ENCODE peak calls at places on chromosomes 3 and 15, in four cellular contexts. R, S, X and G are unnamed samples.

GRCh38 chr3:172129868-172130751 is 90.7 kb downstream of the FNDC3B start:
- DNase-seq in R (no peak), S (peak), X (peak), G (no peak)

GRCh38 chr3:114550155-114550554 is 256.3 kb downstream of the TIGIT start:
- DNase-seq in R (no peak), S (no peak), X (no peak), G (no peak)

GRCh38 chr3:156749244-156749643 is 74.9 kb downstream of the TIPARP start:
- DNase-seq in R (no peak), S (no peak), X (no peak), G (no peak)

GRCh38 chr3:161863775-161864174 is 367.2 kb downstream of the OTOL1 start:
- DNase-seq in R (no peak), S (no peak), X (no peak), G (no peak)

GRCh38 chr15:74815121-74815933 is 2.7 kb downstream of the LMAN1L start:
- DNase-seq in R (no peak), S (peak), X (no peak), G (no peak)

GRCh38 chr15:38547255-38547997 is 17.2 kb downstream of the RASGRP1 start:
- DNase-seq in R (no peak), S (no peak), X (no peak), G (no peak)

GRCh38 chr15:80925597-80926059 is 64.0 kb downstream of the MESD start:
- DNase-seq in R (no peak), S (no peak), X (no peak), G (no peak)

GRCh38 chr3:123668906-123669305 is 84.1 kb upstream of the HACD2 start:
- DNase-seq in R (no peak), S (no peak), X (no peak), G (no peak)

GRCh38 chr3:33915796-33916589 is 117.6 kb downstream of the PDCD6IP start:
- DNase-seq in R (peak), S (peak), X (no peak), G (no peak)

GRCh38 chr15:29952245-29952644 is 130.0 kb upstream of the TJP1 start:
- DNase-seq in R (no peak), S (peak), X (no peak), G (no peak)

GRCh38 chr3:122941233-122942206 is 86.0 kb downstream of the SEMA5B start:
- DNase-seq in R (no peak), S (no peak), X (no peak), G (no peak)

GRCh38 chr15:67880651-67881182 is 40.9 kb upstream of the RNU6-1 start:
- DNase-seq in R (no peak), S (no peak), X (no peak), G (no peak)

GRCh38 chr3:114790752-114791151 is 356.3 kb downstream of the ZBTB20 start:
- DNase-seq in R (no peak), S (no peak), X (no peak), G (no peak)

GRCh38 chr15:44381223-44381622 is 46.2 kb upstream of the CTDSPL2 start:
- DNase-seq in R (no peak), S (no peak), X (no peak), G (no peak)

GRCh38 chr3:140420621-140421357 is 257.1 kb upstream of the TRIM42 start:
- DNase-seq in R (no peak), S (no peak), X (no peak), G (no peak)

GRCh38 chr3:65636326-65636725 is 402.4 kb downstream of the MAGI1 start:
- DNase-seq in R (no peak), S (peak), X (no peak), G (no peak)

GRCh38 chr3:138696661-138697370 is 88.2 kb downstream of the FAIM start:
- DNase-seq in R (no peak), S (no peak), X (no peak), G (no peak)

GRCh38 chr3:144756704-144757440 is 785.2 kb downstream of the DIPK2A start:
- DNase-seq in R (no peak), S (no peak), X (no peak), G (no peak)

GRCh38 chr3:127131625-127132170 is 61.2 kb upstream of the PRR23E start:
- DNase-seq in R (no peak), S (no peak), X (no peak), G (no peak)

GRCh38 chr3:54773251-54773650 is 154.6 kb downstream of the LRTM1 start:
- DNase-seq in R (no peak), S (no peak), X (no peak), G (no peak)

GRCh38 chr15:80070840-80071239 is 11.4 kb downstream of the ZFAND6 start:
- DNase-seq in R (no peak), S (no peak), X (no peak), G (no peak)

GRCh38 chr15:29337156-29337959 is 67.7 kb upstream of the NSMCE3 start:
- DNase-seq in R (no peak), S (no peak), X (no peak), G (no peak)

GRCh38 chr3:72100626-72101187 is 315.8 kb upstream of the PROK2 start:
- DNase-seq in R (peak), S (peak), X (peak), G (peak)

GRCh38 chr3:4570840-4571621 is 77.9 kb downstream of the ITPR1 start:
- DNase-seq in R (no peak), S (no peak), X (no peak), G (no peak)

GRCh38 chr15:74336061-74337005 is 31.1 kb downstream of the CYP11A1 start:
- DNase-seq in R (no peak), S (no peak), X (no peak), G (no peak)

GRCh38 chr3:98763076-98763475 is at the start of gene ST3GAL6:
- DNase-seq in R (no peak), S (peak), X (no peak), G (no peak)

GRCh38 chr15:41511331-41512077 is 2.1 kb downstream of the LTK start:
- DNase-seq in R (peak), S (no peak), X (no peak), G (no peak)

GRCh38 chr3:172675371-172676193 is 35.3 kb downstream of the NCEH1 start:
- DNase-seq in R (no peak), S (peak), X (peak), G (no peak)

GRCh38 chr15:86021281-86022264 is 58.1 kb upstream of the AGBL1 start:
- DNase-seq in R (no peak), S (peak), X (no peak), G (no peak)

GRCh38 chr3:151906751-151907150 is 33.3 kb downstream of the SUCNR1 start:
- DNase-seq in R (no peak), S (no peak), X (no peak), G (no peak)

GRCh38 chr3:7630351-7630911 is 769.5 kb downstream of the GRM7 start:
- DNase-seq in R (no peak), S (peak), X (no peak), G (no peak)

GRCh38 chr3:177196473-177197040 is 725 bp downstream of the TBL1XR1 start:
- DNase-seq in R (peak), S (peak), X (peak), G (no peak)

GRCh38 chr3:112464264-112464663 is 35.0 kb downstream of the BTLA start:
- DNase-seq in R (no peak), S (no peak), X (no peak), G (peak)

GRCh38 chr3:134161817-134162396 is 88.8 kb downstream of the RYK start:
- DNase-seq in R (peak), S (no peak), X (no peak), G (no peak)

GRCh38 chr3:86990734-86991481 is at the start of gene VGLL3:
- DNase-seq in R (peak), S (peak), X (no peak), G (no peak)

GRCh38 chr3:192850501-192850981 is 67.1 kb downstream of the MB21D2 start:
- DNase-seq in R (no peak), S (no peak), X (no peak), G (peak)

GRCh38 chr3:126208618-126209256 is 28.4 kb upstream of the ALDH1L1 start:
- DNase-seq in R (no peak), S (peak), X (no peak), G (no peak)

GRCh38 chr3:106345353-106346027 is 476.7 kb upstream of the CBLB start:
- DNase-seq in R (no peak), S (no peak), X (no peak), G (no peak)

GRCh38 chr3:116085456-116085855 is 359.8 kb downstream of the LSAMP start:
- DNase-seq in R (no peak), S (peak), X (no peak), G (no peak)

GRCh38 chr3:116083686-116084085 is 361.6 kb downstream of the LSAMP start:
- DNase-seq in R (no peak), S (peak), X (no peak), G (no peak)

GRCh38 chr3:116093374-116093773 is 351.9 kb downstream of the LSAMP start:
- DNase-seq in R (no peak), S (no peak), X (no peak), G (no peak)

DNA sequence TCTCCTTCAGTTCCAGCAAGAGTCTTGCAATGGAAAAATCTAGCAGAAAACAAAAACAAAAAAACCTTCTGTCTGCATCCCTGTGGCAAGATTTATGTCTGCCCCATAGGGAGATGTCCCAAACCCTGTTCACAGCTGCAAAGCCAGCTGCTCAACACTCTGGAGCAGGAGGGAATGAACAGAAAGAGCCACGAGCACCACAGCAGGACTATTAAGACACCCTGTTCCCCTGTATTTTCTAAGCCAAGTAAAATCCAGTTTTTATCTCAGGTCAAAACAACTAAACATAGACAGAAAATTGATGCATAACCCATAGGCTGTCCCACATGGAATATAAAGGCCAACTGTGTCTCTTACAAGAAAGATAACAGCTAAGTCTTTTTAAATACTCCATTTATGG is 357.9 kb downstream of the LSAMP start:
- DNase-seq in R (no peak), S (no peak), X (no peak), G (no peak)
- TF ChIP-seq USF1 in R (no peak), S (no peak), X (no peak), G (no peak)

GRCh38 chr3:194512895-194513601 is 26.2 kb upstream of the ATP13A3 start:
- DNase-seq in R (no peak), S (no peak), X (no peak), G (no peak)
- TF ChIP-seq USF1 in R (no peak), S (no peak), X (no peak), G (no peak)

DNA sequence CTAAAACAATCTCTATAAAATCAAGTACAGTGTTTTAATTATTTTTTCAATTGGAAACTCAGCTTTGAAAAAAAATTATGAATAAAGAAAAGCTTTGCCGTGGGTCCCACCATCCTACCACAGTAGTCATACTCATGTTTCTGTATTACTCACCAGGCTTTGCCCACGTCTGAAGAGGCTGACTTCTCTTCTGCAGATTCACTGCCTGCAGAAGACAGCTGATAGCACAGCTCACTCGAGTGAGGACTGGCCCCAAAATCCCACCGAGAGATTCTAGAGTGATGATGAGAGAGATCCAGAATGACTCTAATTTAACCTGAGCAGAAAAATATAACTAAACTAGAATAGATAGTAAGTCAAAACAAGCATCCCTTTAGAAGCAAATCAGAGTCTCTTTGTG is 11.9 kb downstream of the C2CD4B start:
- DNase-seq in R (no peak), S (no peak), X (no peak), G (no peak)
- TF ChIP-seq USF1 in R (no peak), S (no peak), X (no peak), G (no peak)

GRCh38 chr3:15387171-15387581 is 40.2 kb downstream of the METTL6 start:
- DNase-seq in R (no peak), S (no peak), X (no peak), G (no peak)
- TF ChIP-seq USF1 in R (no peak), S (no peak), X (no peak), G (no peak)

GRCh38 chr3:11699083-11699427 is 55.3 kb upstream of the VGLL4 start:
- DNase-seq in R (no peak), S (no peak), X (no peak), G (no peak)
- TF ChIP-seq USF1 in R (no peak), S (no peak), X (no peak), G (no peak)

DNA sequence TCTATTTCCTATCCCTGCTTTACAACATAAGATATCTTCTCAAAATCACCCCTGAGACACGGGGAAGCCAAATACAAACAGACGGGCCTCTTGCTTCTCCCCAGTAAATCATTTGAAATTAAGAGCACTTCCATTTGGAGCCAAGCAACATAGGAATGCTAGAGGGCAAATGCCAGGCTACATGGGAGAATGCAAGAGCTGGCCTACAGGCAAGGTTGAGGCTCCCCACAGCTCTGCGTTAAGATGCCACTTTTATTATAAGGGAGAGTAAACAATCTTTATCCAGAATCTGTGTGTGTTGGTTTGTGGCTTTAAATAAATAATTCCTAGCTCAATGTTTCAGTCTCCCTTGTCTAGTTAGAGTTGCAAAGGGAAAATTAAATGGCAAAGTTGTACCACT is 305.1 kb upstream of the KCNH8 start:
- DNase-seq in R (no peak), S (no peak), X (no peak), G (no peak)
- TF ChIP-seq USF1 in R (no peak), S (no peak), X (no peak), G (no peak)

GRCh38 chr3:100001514-100002270 is 112.6 kb downstream of the FILIP1L start:
- DNase-seq in R (no peak), S (no peak), X (no peak), G (no peak)
- TF ChIP-seq USF1 in R (no peak), S (no peak), X (no peak), G (no peak)

GRCh38 chr3:150411106-150411460 is 3.0 kb downstream of the TSC22D2 start:
- DNase-seq in R (no peak), S (no peak), X (no peak), G (no peak)

GRCh38 chr3:150414273-150414672 is 6.2 kb downstream of the TSC22D2 start:
- DNase-seq in R (no peak), S (no peak), X (no peak), G (no peak)

GRCh38 chr3:150410311-150411105 is 2.4 kb downstream of the TSC22D2 start:
- DNase-seq in R (peak), S (peak), X (peak), G (no peak)

GRCh38 chr3:150411971-150412370 is 3.9 kb downstream of the TSC22D2 start:
- DNase-seq in R (no peak), S (no peak), X (no peak), G (no peak)

DNA sequence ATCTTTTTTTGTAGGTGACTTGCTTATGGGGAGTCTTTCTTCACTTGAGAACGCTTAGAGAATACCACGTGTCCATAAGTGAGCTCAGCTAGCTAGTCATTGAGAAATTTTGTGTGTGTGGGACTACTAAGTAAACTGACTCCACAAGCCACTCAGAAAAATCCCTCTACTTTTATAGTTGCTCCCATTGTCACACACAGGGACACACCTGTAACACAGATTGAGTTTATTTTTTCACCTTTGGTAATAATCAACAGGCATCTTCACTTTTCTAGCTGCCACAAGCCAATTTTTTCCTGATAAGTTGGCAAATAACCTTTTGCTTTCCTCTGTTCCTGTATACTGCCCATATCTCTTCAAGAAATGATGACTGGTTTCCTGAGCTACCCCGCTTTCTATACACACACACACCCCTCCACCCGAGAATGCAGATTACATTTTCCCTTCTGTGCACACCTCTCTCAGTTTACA is 4.5 kb downstream of the TSC22D2 start:
- DNase-seq in R (no peak), S (no peak), X (no peak), G (no peak)
- TF ChIP-seq USF1 in R (no peak), S (peak), X (no peak), G (peak)

GRCh38 chr3:27428446-27428845 is 55.7 kb downstream of the SLC4A7 start:
- DNase-seq in R (no peak), S (no peak), X (no peak), G (no peak)

GRCh38 chr3:27426926-27427325 is 57.3 kb downstream of the SLC4A7 start:
- DNase-seq in R (no peak), S (no peak), X (no peak), G (no peak)

GRCh38 chr3:27422617-27423016 is 53.4 kb upstream of the NEK10 start:
- DNase-seq in R (no peak), S (no peak), X (no peak), G (no peak)

GRCh38 chr3:27425896-27426565 is 56.8 kb upstream of the NEK10 start:
- DNase-seq in R (no peak), S (no peak), X (no peak), G (no peak)

GRCh38 chr3:27423463-27423862 is 54.3 kb upstream of the NEK10 start:
- DNase-seq in R (no peak), S (peak), X (no peak), G (no peak)
- TF ChIP-seq USF1 in R (no peak), S (no peak), X (no peak), G (no peak)